ENCODE peak calls at places on chromosomes 5 and 9, in nine cellular contexts. V is mesothelial cell of epicardium, R is ureter, G is iPS-NIHi11, L is neural crest cell, E is ascending aorta, I is GM12865, P is RPMI7951, X is astrocyte of the cerebellum. U is an unnamed sample.

GRCh38 chr5:60463179-60463868 is 236.6 kb downstream of the DEPDC1B start:
- DNase-seq in V (no peak), R (no peak), G (no peak), L (no peak), E (no peak), I (no peak), P (no peak), X (peak), U (peak)

GRCh38 chr5:127909078-127909477 is 174.5 kb upstream of the SLC12A2 start:
- DNase-seq in V (no peak), R (no peak), G (peak), L (peak), E (no peak), I (peak), P (peak), X (peak), U (peak)

GRCh38 chr5:141883184-141883947 is 5.2 kb upstream of the PCDH1 start:
- DNase-seq in V (no peak), R (no peak), G (peak), L (peak), E (no peak), I (peak), P (peak), X (no peak), U (peak)

GRCh38 chr5:179337227-179338122 is 7.8 kb downstream of the ADAMTS2 start:
- DNase-seq in V (no peak), R (no peak), G (no peak), L (no peak), E (no peak), I (no peak), P (no peak), X (no peak), U (no peak)

GRCh38 chr9:127489471-127490115 is 38.3 kb downstream of the LRSAM1 start:
- DNase-seq in V (no peak), R (no peak), G (peak), L (peak), E (no peak), I (no peak), P (no peak), X (no peak), U (no peak)

GRCh38 chr5:126947146-126948010 is 83.0 kb downstream of the MARCHF3 start:
- DNase-seq in V (no peak), R (no peak), G (no peak), L (no peak), E (no peak), I (peak), P (no peak), X (no peak), U (no peak)

GRCh38 chr9:78493166-78493742 is 196.3 kb downstream of the PSAT1 start:
- DNase-seq in V (no peak), R (no peak), G (no peak), L (no peak), E (no peak), I (no peak), P (peak), X (no peak), U (no peak)

GRCh38 chr9:115593587-115594091 is 475.7 kb upstream of the TNC start:
- DNase-seq in V (no peak), R (no peak), G (peak), L (peak), E (no peak), I (peak), P (peak), X (no peak), U (peak)

GRCh38 chr9:19410594-19410993 is 1.8 kb downstream of the ACER2 start:
- DNase-seq in V (no peak), R (no peak), G (no peak), L (no peak), E (no peak), I (no peak), P (no peak), X (no peak), U (no peak)

GRCh38 chr5:81749186-81749561 is 1.7 kb downstream of the SSBP2 start:
- DNase-seq in V (no peak), R (no peak), G (no peak), L (no peak), E (no peak), I (no peak), P (no peak), X (no peak), U (no peak)

GRCh38 chr5:76818844-76819831 is at the start of gene F2RL1:
- DNase-seq in V (peak), R (peak), G (peak), L (no peak), E (no peak), I (no peak), P (peak), X (peak), U (peak)

GRCh38 chr5:56302027-56302426 is 68.9 kb upstream of the ANKRD55 start:
- DNase-seq in V (no peak), R (no peak), G (no peak), L (no peak), E (no peak), I (no peak), P (peak), X (peak), U (peak)

GRCh38 chr5:148957591-148958202 is 105.2 kb downstream of the SH3TC2 start:
- DNase-seq in V (no peak), R (no peak), G (peak), L (peak), E (no peak), I (peak), P (peak), X (no peak), U (peak)

GRCh38 chr9:14087576-14087975 is 226.4 kb downstream of the NFIB start:
- DNase-seq in V (no peak), R (no peak), G (no peak), L (no peak), E (no peak), I (no peak), P (no peak), X (no peak), U (no peak)

GRCh38 chr5:438481-438981 is 4.4 kb upstream of the EXOC3 start:
- DNase-seq in V (no peak), R (no peak), G (no peak), L (no peak), E (no peak), I (no peak), P (no peak), X (no peak), U (no peak)

GRCh38 chr5:73311291-73312110 is 137.1 kb downstream of the FOXD1 start:
- DNase-seq in V (peak), R (no peak), G (peak), L (no peak), E (peak), I (no peak), P (peak), X (peak), U (peak)

GRCh38 chr9:110538621-110539020 is 40.9 kb downstream of the SVEP1 start:
- DNase-seq in V (no peak), R (no peak), G (no peak), L (no peak), E (no peak), I (no peak), P (peak), X (no peak), U (peak)

GRCh38 chr5:115297043-115297442 is 589 bp upstream of the CCDC112 start:
- DNase-seq in V (no peak), R (no peak), G (no peak), L (no peak), E (no peak), I (no peak), P (peak), X (peak), U (peak)

GRCh38 chr5:156328766-156329165 is 1.8 kb downstream of the SGCD start:
- DNase-seq in V (no peak), R (no peak), G (no peak), L (no peak), E (no peak), I (no peak), P (no peak), X (no peak), U (no peak)

GRCh38 chr5:179312557-179313235 is 32.6 kb downstream of the ADAMTS2 start:
- DNase-seq in V (no peak), R (no peak), G (no peak), L (no peak), E (no peak), I (no peak), P (no peak), X (no peak), U (no peak)

GRCh38 chr5:67606586-67606947 is 410.0 kb upstream of the CD180 start:
- DNase-seq in V (no peak), R (no peak), G (no peak), L (no peak), E (no peak), I (no peak), P (no peak), X (no peak), U (no peak)

GRCh38 chr9:130766904-130767262 is 68.2 kb upstream of the ABL1 start:
- DNase-seq in V (no peak), R (no peak), G (no peak), L (no peak), E (no peak), I (no peak), P (no peak), X (no peak), U (no peak)

GRCh38 chr5:168670881-168671575 is 91.9 kb upstream of the PANK3 start:
- DNase-seq in V (no peak), R (no peak), G (peak), L (no peak), E (no peak), I (no peak), P (no peak), X (no peak), U (no peak)

GRCh38 chr9:92943062-92943616 is 4.2 kb upstream of the FGD3 start:
- DNase-seq in V (no peak), R (no peak), G (no peak), L (no peak), E (no peak), I (no peak), P (no peak), X (no peak), U (no peak)

GRCh38 chr5:124743534-124744169 is 2.8 kb downstream of the ZNF608 start:
- DNase-seq in V (no peak), R (peak), G (no peak), L (no peak), E (no peak), I (peak), P (no peak), X (no peak), U (peak)

GRCh38 chr9:125095821-125096443 is 47.4 kb downstream of the SCAI start:
- DNase-seq in V (no peak), R (no peak), G (no peak), L (no peak), E (no peak), I (no peak), P (no peak), X (no peak), U (no peak)

GRCh38 chr9:97861148-97861475 is 8.1 kb downstream of the FOXE1 start:
- DNase-seq in V (no peak), R (no peak), G (no peak), L (no peak), E (no peak), I (no peak), P (no peak), X (no peak), U (no peak)

GRCh38 chr5:57538341-57538955 is 55.8 kb upstream of the ACTBL2 start:
- DNase-seq in V (no peak), R (no peak), G (no peak), L (no peak), E (no peak), I (no peak), P (peak), X (no peak), U (peak)

GRCh38 chr5:14722923-14723322 is 58.4 kb downstream of the OTULIN start:
- DNase-seq in V (no peak), R (no peak), G (no peak), L (no peak), E (no peak), I (no peak), P (no peak), X (no peak), U (no peak)

GRCh38 chr5:28404363-28405071 is 1366.1 kb upstream of the CDH9 start:
- DNase-seq in V (no peak), R (no peak), G (no peak), L (no peak), E (no peak), I (no peak), P (no peak), X (no peak), U (no peak)

GRCh38 chr5:11334404-11334803 is 569.8 kb downstream of the CTNND2 start:
- DNase-seq in V (no peak), R (no peak), G (no peak), L (no peak), E (no peak), I (no peak), P (peak), X (no peak), U (no peak)

U was measured in M059J.